ENCODE peak calls at places on chromosomes 16 and 17, in four cellular contexts. G is EL, D is cardiac fibroblast, B is MV-4-11. V is an unnamed sample.

GRCh38 chr17:77287432-77288068 is 146.8 kb downstream of the SEC14L1 start:
- DNase-seq in B (no peak), D (peak), G (peak), V (peak)

GRCh38 chr16:11053916-11054460 is 109.6 kb downstream of the CLEC16A start:
- DNase-seq in G (no peak), B (no peak), D (no peak), V (no peak)

GRCh38 chr16:4093495-4094137 is 22.6 kb downstream of the ADCY9 start:
- DNase-seq in D (peak), B (no peak), G (no peak), V (peak)

GRCh38 chr17:45143767-45144198 is 4.5 kb upstream of the HEXIM1 start:
- DNase-seq in D (peak), B (no peak), G (peak), V (peak)

GRCh38 chr17:60158751-60159478 is 9.1 kb downstream of the CA4 start:
- DNase-seq in B (no peak), G (no peak), D (peak), V (no peak)

GRCh38 chr17:49361129-49361901 is 735 bp downstream of the ZNF652 start:
- DNase-seq in D (peak), B (peak), G (peak), V (peak)

GRCh38 chr17:7803981-7804380 is 30.0 kb upstream of the KDM6B start:
- DNase-seq in B (no peak), G (no peak), D (peak), V (peak)

GRCh38 chr16:2178321-2179106 is 17.9 kb downstream of the CASKIN1 start:
- DNase-seq in G (no peak), B (no peak), D (peak), V (peak)

GRCh38 chr17:74873874-74874614 is 1.2 kb upstream of the FDXR start:
- DNase-seq in B (no peak), D (no peak), G (peak), V (no peak)

GRCh38 chr17:48352630-48353029 is 77.4 kb downstream of the SKAP1 start:
- DNase-seq in D (no peak), G (no peak), B (no peak), V (peak)

GRCh38 chr16:12546918-12547607 is 256.6 kb downstream of the CPPED1 start:
- DNase-seq in G (peak), B (peak), D (no peak), V (no peak)

GRCh38 chr17:59859444-59860025 is 33.2 kb downstream of the TUBD1 start:
- DNase-seq in B (peak), G (peak), D (peak), V (peak)

GRCh38 chr16:56424791-56425438 is 430 bp downstream of the AMFR start:
- DNase-seq in G (peak), B (no peak), D (peak), V (peak)

GRCh38 chr17:44360826-44361225 is 2.8 kb downstream of the FAM171A2 start:
- DNase-seq in G (peak), D (peak), B (no peak), V (peak)

GRCh38 chr16:66248096-66248495 is 118.4 kb upstream of the CDH5 start:
- DNase-seq in B (no peak), G (peak), D (peak), V (peak)

GRCh38 chr16:24850289-24850931 is 4.6 kb downstream of the SLC5A11 start:
- DNase-seq in D (peak), G (peak), B (no peak), V (peak)

GRCh38 chr17:64064331-64064730 is 43.9 kb upstream of the ICAM2 start:
- DNase-seq in B (no peak), D (no peak), G (no peak), V (no peak)

GRCh38 chr17:2466936-2467335 is 44.8 kb downstream of the METTL16 start:
- DNase-seq in D (no peak), B (no peak), G (no peak), V (no peak)

GRCh38 chr16:563072-563644 is 3.0 kb downstream of the PRR35 start:
- DNase-seq in B (no peak), G (no peak), D (no peak), V (no peak)